ENCODE peak calls at places on chromosomes 4 and X, in four cellular contexts. M, S, O and X are unnamed samples.

GRCh38 chrX:110287605-110288004 is 30.3 kb downstream of the AMMECR1 start:
- DNase-seq in S (no peak), M (no peak), O (no peak), X (no peak)

GRCh38 chr4:43564107-43564506 is 671.6 kb downstream of the GRXCR1 start:
- DNase-seq in O (no peak), M (no peak), S (no peak), X (no peak)

GRCh38 chrX:154321624-154322023 is 26.0 kb downstream of the TKTL1 start:
- DNase-seq in M (no peak), S (peak; percentile 14), O (no peak), X (no peak)

GRCh38 chrX:134733595-134733994 is 75.3 kb upstream of the PLAC1 start:
- DNase-seq in M (no peak), O (no peak), S (no peak), X (no peak)

GRCh38 chr4:184328022-184328736 is 110.5 kb upstream of the ENPP6 start:
- DNase-seq in O (no peak), M (no peak), S (no peak), X (peak; percentile 32)

GRCh38 chr4:101019941-101020401 is 327.4 kb downstream of the PPP3CA start:
- DNase-seq in O (no peak), S (peak; percentile 11), M (no peak), X (no peak)

GRCh38 chr4:123891901-123892300 is 495.3 kb downstream of the SPRY1 start:
- DNase-seq in M (no peak), O (no peak), S (no peak), X (no peak)

GRCh38 chr4:24601121-24601520 is 16.8 kb upstream of the DHX15 start:
- DNase-seq in S (no peak), O (no peak), M (no peak), X (no peak)

GRCh38 chrX:108165349-108166111 is 74.0 kb downstream of the ATG4A start:
- DNase-seq in S (peak; percentile 54), M (peak; percentile 19), O (no peak), X (peak; percentile 45)

GRCh38 chr4:127783026-127783769 is 1.1 kb downstream of the HSPA4L start:
- DNase-seq in M (peak; percentile 46), O (no peak), S (peak; percentile 64), X (no peak)

GRCh38 chr4:181108237-181108636 is 1135.0 kb upstream of the TENM3 start:
- DNase-seq in O (no peak), M (no peak), S (no peak), X (no peak)

GRCh38 chrX:24465524-24465850 is 401 bp downstream of the PDK3 start:
- DNase-seq in M (no peak), S (no peak), O (no peak), X (no peak)

GRCh38 chr4:179110356-179110755 is 1668.1 kb upstream of the AGA start:
- DNase-seq in O (no peak), S (peak; percentile 19), M (no peak), X (no peak)

GRCh38 chr4:112765317-112765989 is 128.5 kb downstream of the LARP7 start:
- DNase-seq in O (no peak), M (peak; percentile 71), S (peak; percentile 36), X (peak; percentile 9)

GRCh38 chr4:128379860-128380259 is 92.2 kb upstream of the PGRMC2 start:
- DNase-seq in S (peak; percentile 53), M (peak; percentile 25), O (no peak), X (peak; percentile 64)

GRCh38 chr4:181684310-181684709 is 558.9 kb upstream of the TENM3 start:
- DNase-seq in S (no peak), M (no peak), O (no peak), X (no peak)

GRCh38 chr4:55033296-55033695 is 92.1 kb downstream of the KDR start:
- DNase-seq in O (no peak), M (no peak), S (no peak), X (no peak)

GRCh38 chr4:151259752-151260151 is 17.2 kb upstream of the PRSS48 start:
- DNase-seq in M (no peak), S (no peak), O (no peak), X (no peak)

GRCh38 chrX:52262195-52262546 is 77.5 kb downstream of the MAGED4 start:
- DNase-seq in M (no peak), S (no peak), O (no peak), X (no peak)

GRCh38 chr4:143402776-143403550 is 66.3 kb downstream of the GAB1 start:
- DNase-seq in M (no peak), S (no peak), O (no peak), X (no peak)

GRCh38 chrX:129768586-129769466 is 10.9 kb upstream of the SASH3 start:
- DNase-seq in M (no peak), O (no peak), S (no peak), X (no peak)

GRCh38 chr4:54657556-54658313 is at the start of gene KIT:
- DNase-seq in M (peak; percentile 89), S (no peak), O (peak; percentile 91), X (peak; percentile 93)

GRCh38 chr4:71186566-71187398 is 152.0 kb upstream of the SLC4A4 start:
- DNase-seq in O (peak; percentile 93), M (peak; percentile 61), S (peak; percentile 33), X (no peak)

GRCh38 chr4:31613946-31614623 is 893.9 kb downstream of the PCDH7 start:
- DNase-seq in O (peak; percentile 21), S (peak; percentile 12), M (no peak), X (no peak)

GRCh38 chrX:118727686-118728339 is 407 bp downstream of the IL13RA1 start:
- DNase-seq in O (peak; percentile 91), S (peak; percentile 22), M (no peak), X (no peak)

GRCh38 chr4:26204249-26204825 is 116.5 kb upstream of the RBPJ start:
- DNase-seq in M (no peak), S (no peak), O (no peak), X (no peak)

GRCh38 chr4:2449511-2450392 is 19.2 kb upstream of the RNF4 start:
- DNase-seq in S (no peak), M (no peak), O (peak; percentile 41), X (no peak)

GRCh38 chrX:41180194-41180902 is 95.1 kb downstream of the USP9X start:
- DNase-seq in M (peak; percentile 44), O (no peak), S (peak; percentile 73), X (no peak)

GRCh38 chrX:97000682-97001393 is 117.1 kb downstream of the RPA4 start:
- DNase-seq in O (no peak), M (no peak), S (no peak), X (no peak)

GRCh38 chrX:140091276-140091886 is 126.1 kb upstream of the CXorf66 start:
- DNase-seq in M (peak; percentile 39), O (peak; percentile 88), S (peak; percentile 9), X (peak; percentile 57)

GRCh38 chr4:7472443-7473013 is 37.8 kb upstream of the PSAPL1 start:
- DNase-seq in S (no peak), O (no peak), M (no peak), X (no peak)

GRCh38 chr4:27176400-27176799 is 315.8 kb downstream of the STIM2 start:
- DNase-seq in O (no peak), S (peak; percentile 14), M (peak; percentile 1), X (no peak)

GRCh38 chrX:103953353-103953752 is 9.1 kb upstream of the TMSB15B start:
- DNase-seq in S (no peak), O (no peak), M (no peak), X (no peak)

DNA sequence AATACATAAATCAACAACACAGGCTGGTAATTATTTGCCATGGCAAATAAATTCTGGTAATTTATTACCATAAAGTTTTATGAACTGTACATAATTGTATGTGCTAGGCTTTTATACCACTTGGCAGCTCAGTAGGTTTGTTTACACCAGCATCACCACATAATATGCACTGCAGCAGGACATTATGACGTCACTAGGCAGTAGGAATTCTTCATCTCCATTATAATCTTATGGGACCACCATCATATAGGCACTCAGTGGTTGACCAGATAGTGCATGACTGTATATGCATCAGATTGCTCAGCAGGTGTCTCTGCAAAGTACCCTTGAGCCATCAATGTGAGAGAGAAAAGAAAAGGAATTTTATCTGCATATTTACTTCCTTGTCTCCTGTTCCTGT is 295.4 kb downstream of the CFAP47 start:
- DNase-seq in S (no peak), O (no peak), M (no peak), X (no peak)
- TF ChIP-seq EP300 in S (no peak), O (no peak), M (no peak), X (no peak)

DNA sequence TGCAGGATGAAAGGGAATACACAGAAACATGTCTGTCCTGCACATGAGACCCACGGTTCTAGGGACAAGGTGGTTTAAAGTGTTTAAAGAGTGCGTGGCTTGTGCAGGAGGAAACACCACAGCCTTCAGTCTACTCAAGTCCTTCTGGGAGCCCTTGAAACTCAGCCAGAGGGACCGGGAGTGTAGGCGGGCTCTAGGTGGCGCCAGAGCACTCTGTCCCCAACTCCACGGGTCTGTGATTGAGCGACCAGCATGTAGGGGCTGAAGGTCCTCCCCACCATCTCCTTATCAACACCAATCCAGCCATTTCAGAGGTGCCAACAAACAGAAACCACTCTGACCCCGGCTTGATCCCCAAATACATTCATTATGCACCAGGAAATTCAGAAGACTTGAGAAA is 82.0 kb upstream of the CLDN34 start:
- DNase-seq in M (peak; percentile 67), S (peak; percentile 64), O (no peak), X (peak; percentile 69)
- TF ChIP-seq CTCF in M (peak; percentile 56), S (peak; percentile 56), O (peak; percentile 35), X (peak; percentile 68)

GRCh38 chr4:89307446-89308160 is at the start of gene GPRIN3:
- DNase-seq in S (peak; percentile 51), M (peak; percentile 86), O (peak; percentile 94), X (no peak)
- TF ChIP-seq EP300 in S (no peak), M (no peak), O (no peak), X (no peak)

GRCh38 chrX:4661771-4662170 is 948.3 kb upstream of the PRKX start:
- DNase-seq in S (no peak), O (no peak), M (no peak), X (no peak)
- TF ChIP-seq CTCF in S (no peak), O (no peak), M (no peak), X (no peak)

GRCh38 chr4:81512371-81512770 is 40.7 kb upstream of the RASGEF1B start:
- DNase-seq in S (no peak), M (no peak), O (no peak), X (no peak)

GRCh38 chr4:81512945-81513584 is 41.4 kb upstream of the RASGEF1B start:
- DNase-seq in O (no peak), M (no peak), S (no peak), X (no peak)

GRCh38 chr4:81509822-81510221 is 38.1 kb upstream of the RASGEF1B start:
- DNase-seq in S (no peak), O (no peak), M (no peak), X (no peak)

GRCh38 chr4:81508786-81509574 is 37.3 kb upstream of the RASGEF1B start:
- DNase-seq in M (no peak), S (no peak), O (no peak), X (no peak)

DNA sequence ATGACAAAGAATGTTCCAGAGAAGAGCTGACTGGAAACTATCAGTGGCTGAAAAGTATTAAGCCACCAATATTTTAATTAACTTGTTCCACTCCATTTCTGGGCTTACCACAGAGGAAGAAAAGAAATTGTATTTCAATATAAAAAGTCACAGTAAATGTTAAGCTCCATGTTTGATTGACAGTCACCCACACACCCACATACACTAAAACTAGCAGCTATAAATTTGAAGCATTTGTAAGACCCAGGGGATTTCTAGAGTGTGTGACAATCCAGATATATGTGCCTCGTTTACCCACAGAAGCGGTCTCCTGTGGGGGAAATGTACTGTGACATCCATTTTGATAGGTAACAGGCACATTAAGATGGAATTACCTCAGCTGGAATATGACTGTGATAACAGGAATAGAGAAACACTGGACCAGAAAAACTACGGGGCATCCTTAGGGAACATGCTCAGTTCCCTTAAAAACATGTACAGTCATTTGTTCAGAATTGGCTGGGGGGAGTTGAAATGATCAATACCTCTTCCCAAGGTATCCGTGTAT is 39.0 kb upstream of the RASGEF1B start:
- DNase-seq in M (no peak), O (no peak), S (no peak), X (no peak)
- TF ChIP-seq EP300 in M (no peak), O (no peak), S (no peak), X (no peak)

GRCh38 chr4:161642708-161643107 is 521.1 kb downstream of the FSTL5 start:
- DNase-seq in M (peak; percentile 1), S (no peak), O (no peak), X (no peak)
- TF ChIP-seq CTCF in M (peak; percentile 60), S (peak; percentile 14), O (no peak), X (no peak)